ENCODE peak calls at places on chromosomes 1 and 21, in eight cellular contexts. One of them, this sample, is unnamed.

GRCh38 chr1:239253032-239253431 is 133.3 kb upstream of the CHRM3 start:
- DNase-seq in GM12878: no peak
- DNase-seq in K562: no peak
- DNase-seq in mesendoderm: no peak
- DNase-seq in mammary epithelial cell: peak
- DNase-seq in fibroblast of lung: peak
- DNase-seq in astrocyte: peak
- DNase-seq in HCT116: no peak
- DNase-seq in this sample: no peak

GRCh38 chr1:64319985-64320384 is 116.6 kb downstream of the UBE2U start:
- DNase-seq in K562: no peak
- DNase-seq in astrocyte: no peak
- DNase-seq in mesendoderm: no peak
- DNase-seq in mammary epithelial cell: no peak
- DNase-seq in fibroblast of lung: no peak
- DNase-seq in GM12878: no peak
- DNase-seq in HCT116: no peak
- DNase-seq in this sample: no peak

GRCh38 chr1:206464456-206464964 is 5.8 kb upstream of the IKBKE start:
- DNase-seq in K562: peak
- DNase-seq in HCT116: no peak
- DNase-seq in fibroblast of lung: peak
- DNase-seq in GM12878: no peak
- DNase-seq in mammary epithelial cell: peak
- DNase-seq in mesendoderm: no peak
- DNase-seq in astrocyte: peak
- DNase-seq in this sample: no peak

GRCh38 chr1:41493626-41494350 is 9.3 kb upstream of the EDN2 start:
- DNase-seq in mesendoderm: no peak
- DNase-seq in mammary epithelial cell: no peak
- DNase-seq in fibroblast of lung: no peak
- DNase-seq in GM12878: no peak
- DNase-seq in astrocyte: no peak
- DNase-seq in K562: peak
- DNase-seq in HCT116: no peak
- DNase-seq in this sample: no peak

GRCh38 chr1:96360036-96360795 is 361.4 kb upstream of the PTBP2 start:
- DNase-seq in mesendoderm: no peak
- DNase-seq in HCT116: no peak
- DNase-seq in astrocyte: peak
- DNase-seq in GM12878: no peak
- DNase-seq in fibroblast of lung: peak
- DNase-seq in mammary epithelial cell: peak
- DNase-seq in K562: no peak
- DNase-seq in this sample: no peak

GRCh38 chr1:119293777-119294176 is 74.8 kb upstream of the HAO2 start:
- DNase-seq in K562: no peak
- DNase-seq in mammary epithelial cell: no peak
- DNase-seq in mesendoderm: peak
- DNase-seq in fibroblast of lung: no peak
- DNase-seq in astrocyte: no peak
- DNase-seq in GM12878: no peak
- DNase-seq in HCT116: no peak
- DNase-seq in this sample: no peak

GRCh38 chr1:221759436-221759835 is 17.5 kb upstream of the DUSP10 start:
- DNase-seq in fibroblast of lung: peak
- DNase-seq in mammary epithelial cell: no peak
- DNase-seq in K562: no peak
- DNase-seq in HCT116: no peak
- DNase-seq in mesendoderm: no peak
- DNase-seq in astrocyte: peak
- DNase-seq in GM12878: no peak
- DNase-seq in this sample: no peak

GRCh38 chr1:228530951-228531731 is 44.0 kb downstream of the RNF187 start:
- DNase-seq in GM12878: no peak
- DNase-seq in fibroblast of lung: no peak
- DNase-seq in HCT116: no peak
- DNase-seq in mammary epithelial cell: no peak
- DNase-seq in K562: no peak
- DNase-seq in astrocyte: no peak
- DNase-seq in mesendoderm: no peak
- DNase-seq in this sample: no peak

GRCh38 chr1:205365945-205366463 is 9.3 kb upstream of the KLHDC8A start:
- DNase-seq in mammary epithelial cell: no peak
- DNase-seq in mesendoderm: peak
- DNase-seq in HCT116: no peak
- DNase-seq in GM12878: no peak
- DNase-seq in K562: no peak
- DNase-seq in fibroblast of lung: peak
- DNase-seq in astrocyte: no peak
- DNase-seq in this sample: no peak

GRCh38 chr1:16418823-16419425 is 18.3 kb downstream of the SPATA21 start:
- DNase-seq in mesendoderm: no peak
- DNase-seq in fibroblast of lung: no peak
- DNase-seq in mammary epithelial cell: no peak
- DNase-seq in astrocyte: no peak
- DNase-seq in HCT116: no peak
- DNase-seq in GM12878: no peak
- DNase-seq in K562: no peak
- DNase-seq in this sample: no peak

GRCh38 chr21:15754640-15755039 is 24.9 kb downstream of the USP25 start:
- DNase-seq in K562: no peak
- DNase-seq in fibroblast of lung: peak
- DNase-seq in mesendoderm: no peak
- DNase-seq in astrocyte: peak
- DNase-seq in HCT116: no peak
- DNase-seq in GM12878: no peak
- DNase-seq in mammary epithelial cell: peak
- DNase-seq in this sample: no peak

GRCh38 chr1:215845224-215845902 is 278.3 kb downstream of the KCTD3 start:
- DNase-seq in fibroblast of lung: peak
- DNase-seq in astrocyte: peak
- DNase-seq in HCT116: peak
- DNase-seq in mesendoderm: peak
- DNase-seq in K562: no peak
- DNase-seq in mammary epithelial cell: peak
- DNase-seq in GM12878: no peak
- DNase-seq in this sample: no peak

GRCh38 chr1:12001249-12001917 is 17.9 kb upstream of the MIIP start:
- DNase-seq in astrocyte: no peak
- DNase-seq in mammary epithelial cell: no peak
- DNase-seq in GM12878: no peak
- DNase-seq in fibroblast of lung: peak
- DNase-seq in K562: peak
- DNase-seq in mesendoderm: peak
- DNase-seq in HCT116: peak
- DNase-seq in this sample: peak

GRCh38 chr1:107926436-107927080 is 38.4 kb downstream of the VAV3 start:
- DNase-seq in mesendoderm: no peak
- DNase-seq in K562: no peak
- DNase-seq in GM12878: no peak
- DNase-seq in fibroblast of lung: peak
- DNase-seq in astrocyte: peak
- DNase-seq in mammary epithelial cell: peak
- DNase-seq in HCT116: no peak
- DNase-seq in this sample: no peak

GRCh38 chr1:107925565-107925964 is 39.4 kb downstream of the VAV3 start:
- DNase-seq in GM12878: no peak
- DNase-seq in mammary epithelial cell: no peak
- DNase-seq in fibroblast of lung: no peak
- DNase-seq in astrocyte: no peak
- DNase-seq in HCT116: no peak
- DNase-seq in K562: no peak
- DNase-seq in mesendoderm: no peak
- DNase-seq in this sample: no peak

GRCh38 chr1:107919953-107920352 is 45.0 kb downstream of the VAV3 start:
- DNase-seq in HCT116: no peak
- DNase-seq in astrocyte: no peak
- DNase-seq in mammary epithelial cell: no peak
- DNase-seq in mesendoderm: no peak
- DNase-seq in GM12878: no peak
- DNase-seq in fibroblast of lung: no peak
- DNase-seq in K562: no peak
- DNase-seq in this sample: no peak

GRCh38 chr1:107920999-107921398 is 44.0 kb downstream of the VAV3 start:
- DNase-seq in GM12878: no peak
- DNase-seq in mammary epithelial cell: no peak
- DNase-seq in fibroblast of lung: no peak
- DNase-seq in HCT116: no peak
- DNase-seq in mesendoderm: no peak
- DNase-seq in astrocyte: no peak
- DNase-seq in K562: no peak
- DNase-seq in this sample: no peak

DNA sequence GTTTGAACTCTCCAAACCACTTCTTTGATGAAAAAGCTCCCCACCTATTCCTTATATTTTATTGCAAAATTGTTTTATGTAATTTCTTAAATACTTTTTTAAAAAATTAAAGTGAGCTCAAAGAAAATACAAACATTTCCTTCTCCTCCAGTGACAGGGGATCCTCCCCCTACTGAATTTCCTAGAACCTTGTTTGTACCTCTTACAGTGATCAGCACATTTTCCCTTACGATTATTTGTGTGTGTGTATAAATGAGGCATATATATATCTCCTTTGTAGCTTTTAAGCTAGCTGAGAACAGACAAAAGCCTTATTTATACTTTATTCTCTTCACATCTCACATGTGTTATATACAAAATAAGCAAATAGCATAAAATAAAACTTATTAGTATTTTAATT is 44.4 kb downstream of the VAV3 start:
- DNase-seq in GM12878: no peak
- DNase-seq in HCT116: no peak
- DNase-seq in fibroblast of lung: no peak
- DNase-seq in mesendoderm: no peak
- DNase-seq in astrocyte: no peak
- DNase-seq in mammary epithelial cell: no peak
- DNase-seq in K562: no peak
- DNase-seq in this sample: no peak
- H3K9ac ChIP-seq in GM12878: no peak
- H3K9ac ChIP-seq in HCT116: no peak
- H3K9ac ChIP-seq in fibroblast of lung: no peak
- H3K9ac ChIP-seq in mesendoderm: no peak
- H3K9ac ChIP-seq in astrocyte: no peak
- H3K9ac ChIP-seq in mammary epithelial cell: no peak
- H3K9ac ChIP-seq in K562: no peak
- H3K9ac ChIP-seq in this sample: no peak

DNA sequence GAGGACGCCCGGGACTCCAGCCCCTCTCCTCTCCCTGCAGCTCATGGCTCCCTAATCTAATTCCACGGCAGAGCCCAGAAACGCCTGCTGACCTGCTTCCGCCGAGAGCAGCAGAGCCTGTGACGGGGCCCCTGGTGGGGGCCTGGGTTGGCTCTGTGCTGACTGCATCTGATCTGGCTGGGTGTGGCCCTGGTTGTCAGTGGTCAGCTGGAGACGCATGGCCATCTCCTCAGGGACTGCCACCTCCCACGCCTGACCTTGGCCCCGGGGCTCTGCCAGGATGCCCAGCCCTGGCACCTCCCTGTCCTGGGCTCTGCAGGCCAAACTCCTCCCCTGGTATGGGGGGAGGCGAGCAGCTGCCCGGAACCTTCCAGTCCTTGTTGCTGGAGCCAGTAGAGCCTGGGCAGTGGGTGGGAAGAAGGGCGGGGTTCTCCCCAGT is 1.1 kb upstream of the PLCH2 start:
- DNase-seq in mesendoderm: no peak
- DNase-seq in HCT116: no peak
- DNase-seq in fibroblast of lung: no peak
- DNase-seq in mammary epithelial cell: no peak
- DNase-seq in K562: peak
- DNase-seq in GM12878: no peak
- DNase-seq in astrocyte: no peak
- DNase-seq in this sample: no peak
- H3K9ac ChIP-seq in mesendoderm: no peak
- H3K9ac ChIP-seq in HCT116: no peak
- H3K9ac ChIP-seq in fibroblast of lung: no peak
- H3K9ac ChIP-seq in mammary epithelial cell: no peak
- H3K9ac ChIP-seq in K562: no peak
- H3K9ac ChIP-seq in GM12878: no peak
- H3K9ac ChIP-seq in astrocyte: no peak
- H3K9ac ChIP-seq in this sample: no peak

GRCh38 chr1:156194300-156194652 is 372 bp downstream of the SLC25A44 start:
- DNase-seq in GM12878: no peak
- DNase-seq in mesendoderm: no peak
- DNase-seq in mammary epithelial cell: no peak
- DNase-seq in HCT116: no peak
- DNase-seq in fibroblast of lung: no peak
- DNase-seq in K562: no peak
- DNase-seq in astrocyte: no peak
- DNase-seq in this sample: no peak

GRCh38 chr1:156193488-156194299 is at the start of gene SLC25A44:
- DNase-seq in GM12878: peak
- DNase-seq in HCT116: peak
- DNase-seq in astrocyte: peak
- DNase-seq in fibroblast of lung: peak
- DNase-seq in mammary epithelial cell: peak
- DNase-seq in mesendoderm: peak
- DNase-seq in K562: peak
- DNase-seq in this sample: peak

GRCh38 chr1:156193208-156193487 is 756 bp upstream of the SLC25A44 start:
- DNase-seq in mesendoderm: no peak
- DNase-seq in astrocyte: no peak
- DNase-seq in GM12878: no peak
- DNase-seq in mammary epithelial cell: no peak
- DNase-seq in K562: peak
- DNase-seq in fibroblast of lung: no peak
- DNase-seq in HCT116: no peak
- DNase-seq in this sample: no peak

GRCh38 chr1:156196445-156196844 is 2.5 kb downstream of the SLC25A44 start:
- DNase-seq in GM12878: no peak
- DNase-seq in K562: no peak
- DNase-seq in mesendoderm: no peak
- DNase-seq in fibroblast of lung: no peak
- DNase-seq in astrocyte: no peak
- DNase-seq in HCT116: no peak
- DNase-seq in mammary epithelial cell: no peak
- DNase-seq in this sample: no peak

GRCh38 chr1:156195853-156196252 is 1.9 kb downstream of the SLC25A44 start:
- DNase-seq in fibroblast of lung: no peak
- DNase-seq in GM12878: no peak
- DNase-seq in mammary epithelial cell: no peak
- DNase-seq in K562: no peak
- DNase-seq in astrocyte: no peak
- DNase-seq in mesendoderm: no peak
- DNase-seq in HCT116: no peak
- DNase-seq in this sample: peak
- H3K9ac ChIP-seq in fibroblast of lung: no peak
- H3K9ac ChIP-seq in GM12878: no peak
- H3K9ac ChIP-seq in mammary epithelial cell: no peak
- H3K9ac ChIP-seq in K562: no peak
- H3K9ac ChIP-seq in astrocyte: no peak
- H3K9ac ChIP-seq in mesendoderm: no peak
- H3K9ac ChIP-seq in HCT116: no peak
- H3K9ac ChIP-seq in this sample: peak

DNA sequence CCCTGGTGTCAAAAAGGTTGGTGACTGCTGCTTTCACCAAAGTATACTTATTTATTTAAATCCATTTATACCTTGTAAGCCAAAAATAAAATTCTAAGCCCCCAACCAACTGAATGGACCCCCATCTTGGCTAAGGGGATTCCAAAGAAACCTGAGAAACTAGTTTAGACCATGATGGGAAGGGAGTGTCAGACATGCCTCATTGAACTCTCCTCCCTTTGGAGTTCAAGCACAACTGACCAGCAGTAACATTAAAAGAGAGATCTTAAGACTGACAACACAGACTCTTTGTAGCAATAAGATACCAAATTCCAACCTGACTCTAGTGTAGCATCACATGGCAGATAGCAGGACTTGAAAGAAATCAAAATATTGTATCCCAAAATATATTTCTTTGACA is 119.0 kb upstream of the ATP1A1 start:
- DNase-seq in K562: no peak
- DNase-seq in GM12878: no peak
- DNase-seq in mammary epithelial cell: no peak
- DNase-seq in astrocyte: no peak
- DNase-seq in mesendoderm: no peak
- DNase-seq in fibroblast of lung: no peak
- DNase-seq in HCT116: no peak
- DNase-seq in this sample: no peak
- H3K9ac ChIP-seq in K562: no peak
- H3K9ac ChIP-seq in GM12878: no peak
- H3K9ac ChIP-seq in mammary epithelial cell: no peak
- H3K9ac ChIP-seq in astrocyte: no peak
- H3K9ac ChIP-seq in mesendoderm: no peak
- H3K9ac ChIP-seq in fibroblast of lung: no peak
- H3K9ac ChIP-seq in HCT116: no peak
- H3K9ac ChIP-seq in this sample: no peak

This sample was measured in Karpas-422.